ENCODE peak calls at places on chromosomes 2 and 18, in six cellular contexts. One of them, this sample, is unnamed.

GRCh38 chr2:18401471-18401870 is 159.0 kb downstream of the RDH14 start:
- DNase-seq in astrocyte: no peak
- DNase-seq in PC-3: no peak
- DNase-seq in A549: no peak
- DNase-seq in choroid plexus epithelial cell: no peak
- DNase-seq in HFFc6: no peak
- DNase-seq in this sample: no peak

GRCh38 chr2:99389371-99389770 is 52.2 kb downstream of the EIF5B start:
- DNase-seq in choroid plexus epithelial cell: peak; percentile 35
- DNase-seq in HFFc6: peak; percentile 65
- DNase-seq in PC-3: no peak
- DNase-seq in A549: no peak
- DNase-seq in astrocyte: peak; percentile 70
- DNase-seq in this sample: no peak

GRCh38 chr2:220891405-220891804 is 680.7 kb downstream of the EPHA4 start:
- DNase-seq in PC-3: peak; percentile 91
- DNase-seq in A549: peak; percentile 22
- DNase-seq in astrocyte: peak; percentile 94
- DNase-seq in HFFc6: peak; percentile 79
- DNase-seq in choroid plexus epithelial cell: peak; percentile 44
- DNase-seq in this sample: no peak

GRCh38 chr2:206993964-206994363 is 54.6 kb downstream of the CPO start:
- DNase-seq in A549: no peak
- DNase-seq in PC-3: no peak
- DNase-seq in astrocyte: peak; percentile 36
- DNase-seq in HFFc6: peak; percentile 32
- DNase-seq in choroid plexus epithelial cell: peak; percentile 60
- DNase-seq in this sample: no peak

GRCh38 chr2:189203177-189203799 is 23.7 kb upstream of the COL5A2 start:
- DNase-seq in PC-3: no peak
- DNase-seq in choroid plexus epithelial cell: no peak
- DNase-seq in astrocyte: no peak
- DNase-seq in A549: no peak
- DNase-seq in HFFc6: no peak
- DNase-seq in this sample: no peak

GRCh38 chr2:223837290-223838061 is at the start of gene AP1S3:
- DNase-seq in astrocyte: peak; percentile 30
- DNase-seq in choroid plexus epithelial cell: peak; percentile 53
- DNase-seq in A549: peak; percentile 87
- DNase-seq in PC-3: peak; percentile 84
- DNase-seq in HFFc6: peak; percentile 20
- DNase-seq in this sample: peak; percentile 28

GRCh38 chr2:100241236-100241635 is 81.1 kb downstream of the LONRF2 start:
- DNase-seq in choroid plexus epithelial cell: no peak
- DNase-seq in astrocyte: no peak
- DNase-seq in A549: no peak
- DNase-seq in HFFc6: no peak
- DNase-seq in PC-3: no peak
- DNase-seq in this sample: no peak

GRCh38 chr2:68318686-68319396 is 908 bp downstream of the CNRIP1 start:
- DNase-seq in HFFc6: peak; percentile 8
- DNase-seq in choroid plexus epithelial cell: peak; percentile 10
- DNase-seq in astrocyte: no peak
- DNase-seq in PC-3: no peak
- DNase-seq in A549: no peak
- DNase-seq in this sample: no peak

GRCh38 chr18:26059357-26059756 is 31.1 kb downstream of the SS18 start:
- DNase-seq in astrocyte: no peak
- DNase-seq in HFFc6: no peak
- DNase-seq in A549: no peak
- DNase-seq in PC-3: no peak
- DNase-seq in choroid plexus epithelial cell: no peak
- DNase-seq in this sample: no peak

GRCh38 chr2:172726172-172726735 is 9.4 kb upstream of the RAPGEF4 start:
- DNase-seq in astrocyte: peak; percentile 25
- DNase-seq in A549: no peak
- DNase-seq in PC-3: no peak
- DNase-seq in choroid plexus epithelial cell: peak; percentile 35
- DNase-seq in HFFc6: no peak
- DNase-seq in this sample: no peak

GRCh38 chr2:16336491-16336890 is 329.1 kb downstream of the CYRIA start:
- DNase-seq in A549: no peak
- DNase-seq in choroid plexus epithelial cell: no peak
- DNase-seq in HFFc6: no peak
- DNase-seq in astrocyte: no peak
- DNase-seq in PC-3: no peak
- DNase-seq in this sample: no peak

GRCh38 chr2:58925676-58926081 is 684.6 kb upstream of the FANCL start:
- DNase-seq in astrocyte: peak; percentile 58
- DNase-seq in PC-3: no peak
- DNase-seq in choroid plexus epithelial cell: peak; percentile 77
- DNase-seq in A549: no peak
- DNase-seq in HFFc6: peak; percentile 62
- DNase-seq in this sample: no peak

GRCh38 chr18:76489081-76489480 is 6.0 kb downstream of the ZNF516 start:
- DNase-seq in PC-3: no peak
- DNase-seq in A549: no peak
- DNase-seq in HFFc6: no peak
- DNase-seq in choroid plexus epithelial cell: no peak
- DNase-seq in astrocyte: peak; percentile 11
- DNase-seq in this sample: no peak

GRCh38 chr2:16791496-16791895 is 125.9 kb upstream of the CYRIA start:
- DNase-seq in choroid plexus epithelial cell: no peak
- DNase-seq in A549: no peak
- DNase-seq in HFFc6: no peak
- DNase-seq in PC-3: no peak
- DNase-seq in astrocyte: no peak
- DNase-seq in this sample: no peak

GRCh38 chr2:39479696-39480095 is 42.6 kb upstream of the MAP4K3 start:
- DNase-seq in A549: no peak
- DNase-seq in PC-3: no peak
- DNase-seq in choroid plexus epithelial cell: peak; percentile 43
- DNase-seq in astrocyte: no peak
- DNase-seq in HFFc6: no peak
- DNase-seq in this sample: no peak

GRCh38 chr2:181660181-181660580 is 3.3 kb upstream of the CERKL start:
- DNase-seq in A549: no peak
- DNase-seq in astrocyte: no peak
- DNase-seq in choroid plexus epithelial cell: no peak
- DNase-seq in HFFc6: no peak
- DNase-seq in PC-3: peak; percentile 4
- DNase-seq in this sample: no peak
- TF ChIP-seq CTCF in A549: no peak
- TF ChIP-seq CTCF in astrocyte: no peak
- TF ChIP-seq CTCF in choroid plexus epithelial cell: no peak
- TF ChIP-seq CTCF in HFFc6: no peak
- TF ChIP-seq CTCF in PC-3: no peak
- TF ChIP-seq CTCF in this sample: no peak

GRCh38 chr2:227671170-227671887 is 4.7 kb downstream of the SCYGR5 start:
- DNase-seq in HFFc6: no peak
- DNase-seq in A549: no peak
- DNase-seq in PC-3: no peak
- DNase-seq in astrocyte: no peak
- DNase-seq in choroid plexus epithelial cell: no peak
- DNase-seq in this sample: no peak

GRCh38 chr2:227677928-227678327 is 11.3 kb downstream of the SCYGR5 start:
- DNase-seq in choroid plexus epithelial cell: no peak
- DNase-seq in astrocyte: no peak
- DNase-seq in PC-3: peak; percentile 35
- DNase-seq in HFFc6: no peak
- DNase-seq in A549: no peak
- DNase-seq in this sample: no peak

DNA sequence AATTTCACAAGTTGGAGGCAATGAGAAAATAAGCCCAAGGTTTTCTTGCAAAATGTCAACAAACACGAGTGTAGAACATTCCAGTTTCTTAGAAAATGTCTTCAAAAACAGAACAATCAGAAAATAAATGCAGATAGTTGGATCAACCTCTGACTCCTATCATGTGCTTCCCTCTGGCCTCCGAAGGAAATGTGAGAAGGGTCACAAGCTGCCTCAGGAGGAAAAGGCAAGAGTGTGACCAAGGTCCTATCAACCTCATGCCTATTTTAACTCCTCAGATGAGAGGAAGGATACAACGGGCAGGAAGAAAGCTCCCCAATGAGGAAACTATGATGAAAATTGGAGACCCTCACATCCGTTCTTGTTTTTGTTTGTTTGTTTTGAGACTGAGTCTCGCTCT is 7.9 kb downstream of the SCYGR5 start:
- DNase-seq in HFFc6: no peak
- DNase-seq in choroid plexus epithelial cell: peak; percentile 15
- DNase-seq in A549: no peak
- DNase-seq in PC-3: no peak
- DNase-seq in astrocyte: no peak
- DNase-seq in this sample: no peak
- TF ChIP-seq CTCF in HFFc6: no peak
- TF ChIP-seq CTCF in choroid plexus epithelial cell: no peak
- TF ChIP-seq CTCF in A549: no peak
- TF ChIP-seq CTCF in PC-3: no peak
- TF ChIP-seq CTCF in astrocyte: no peak
- TF ChIP-seq CTCF in this sample: no peak

GRCh38 chr2:218277921-218278320 is 7.6 kb downstream of the PNKD start:
- DNase-seq in PC-3: no peak
- DNase-seq in HFFc6: no peak
- DNase-seq in choroid plexus epithelial cell: no peak
- DNase-seq in astrocyte: no peak
- DNase-seq in A549: no peak
- DNase-seq in this sample: no peak

GRCh38 chr2:218278531-218279360 is 8.4 kb downstream of the PNKD start:
- DNase-seq in A549: no peak
- DNase-seq in astrocyte: no peak
- DNase-seq in PC-3: no peak
- DNase-seq in choroid plexus epithelial cell: no peak
- DNase-seq in HFFc6: no peak
- DNase-seq in this sample: no peak

GRCh38 chr2:218274586-218274985 is 4.3 kb downstream of the PNKD start:
- DNase-seq in HFFc6: no peak
- DNase-seq in PC-3: no peak
- DNase-seq in astrocyte: no peak
- DNase-seq in choroid plexus epithelial cell: no peak
- DNase-seq in A549: no peak
- DNase-seq in this sample: no peak

GRCh38 chr2:218275368-218276072 is 5.2 kb downstream of the PNKD start:
- DNase-seq in HFFc6: no peak
- DNase-seq in astrocyte: no peak
- DNase-seq in A549: no peak
- DNase-seq in choroid plexus epithelial cell: no peak
- DNase-seq in PC-3: no peak
- DNase-seq in this sample: no peak

GRCh38 chr2:218276986-218277755 is 6.9 kb downstream of the PNKD start:
- DNase-seq in A549: no peak
- DNase-seq in HFFc6: no peak
- DNase-seq in choroid plexus epithelial cell: no peak
- DNase-seq in astrocyte: no peak
- DNase-seq in PC-3: peak; percentile 38
- DNase-seq in this sample: no peak
- TF ChIP-seq CTCF in A549: peak; percentile 12
- TF ChIP-seq CTCF in HFFc6: peak; percentile 25
- TF ChIP-seq CTCF in choroid plexus epithelial cell: peak; percentile 18
- TF ChIP-seq CTCF in astrocyte: no peak
- TF ChIP-seq CTCF in PC-3: peak; percentile 54
- TF ChIP-seq CTCF in this sample: no peak

DNA sequence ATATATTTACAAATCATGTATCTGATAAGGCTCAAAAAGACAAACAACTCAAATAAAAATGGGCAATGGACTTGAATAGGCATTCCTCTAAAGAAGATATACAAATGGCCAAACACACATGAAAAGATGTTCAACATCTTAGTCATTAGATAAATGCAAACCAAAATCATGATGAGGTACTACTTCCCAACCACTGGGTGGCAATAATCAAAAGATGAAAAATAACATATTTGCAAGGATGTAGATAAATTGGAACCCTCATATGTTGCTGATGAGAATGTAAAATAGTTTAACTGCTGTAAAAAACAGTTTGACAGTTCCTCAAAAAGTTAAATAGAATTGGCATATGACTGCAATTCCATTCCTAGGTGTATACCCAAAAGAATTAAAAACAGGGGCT is 132.3 kb downstream of the TTC32 start:
- DNase-seq in HFFc6: peak; percentile 29
- DNase-seq in choroid plexus epithelial cell: peak; percentile 64
- DNase-seq in A549: no peak
- DNase-seq in astrocyte: no peak
- DNase-seq in PC-3: peak; percentile 55
- DNase-seq in this sample: no peak
- TF ChIP-seq CTCF in HFFc6: peak; percentile 74
- TF ChIP-seq CTCF in choroid plexus epithelial cell: peak; percentile 47
- TF ChIP-seq CTCF in A549: peak; percentile 44
- TF ChIP-seq CTCF in astrocyte: no peak
- TF ChIP-seq CTCF in PC-3: peak; percentile 64
- TF ChIP-seq CTCF in this sample: no peak

GRCh38 chr2:151947524-151948165 is 119.4 kb upstream of the ARL5A start:
- DNase-seq in HFFc6: no peak
- DNase-seq in A549: no peak
- DNase-seq in PC-3: peak; percentile 25
- DNase-seq in astrocyte: peak; percentile 35
- DNase-seq in choroid plexus epithelial cell: peak; percentile 2
- DNase-seq in this sample: no peak
- TF ChIP-seq CTCF in HFFc6: peak; percentile 34
- TF ChIP-seq CTCF in A549: no peak
- TF ChIP-seq CTCF in PC-3: peak; percentile 17
- TF ChIP-seq CTCF in astrocyte: no peak
- TF ChIP-seq CTCF in choroid plexus epithelial cell: no peak
- TF ChIP-seq CTCF in this sample: no peak

GRCh38 chr2:51335072-51336058 is 303.4 kb upstream of the NRXN1 start:
- DNase-seq in A549: no peak
- DNase-seq in astrocyte: no peak
- DNase-seq in choroid plexus epithelial cell: no peak
- DNase-seq in HFFc6: no peak
- DNase-seq in PC-3: peak; percentile 10
- DNase-seq in this sample: no peak
- TF ChIP-seq CTCF in A549: no peak
- TF ChIP-seq CTCF in astrocyte: no peak
- TF ChIP-seq CTCF in choroid plexus epithelial cell: peak; percentile 5
- TF ChIP-seq CTCF in HFFc6: no peak
- TF ChIP-seq CTCF in PC-3: peak; percentile 37
- TF ChIP-seq CTCF in this sample: no peak

GRCh38 chr2:35790292-35790691 is 565.3 kb upstream of the CRIM1 start:
- DNase-seq in A549: no peak
- DNase-seq in astrocyte: no peak
- DNase-seq in HFFc6: no peak
- DNase-seq in choroid plexus epithelial cell: no peak
- DNase-seq in PC-3: no peak
- DNase-seq in this sample: no peak

GRCh38 chr2:35784777-35785176 is 570.8 kb upstream of the CRIM1 start:
- DNase-seq in astrocyte: no peak
- DNase-seq in HFFc6: no peak
- DNase-seq in A549: no peak
- DNase-seq in PC-3: no peak
- DNase-seq in choroid plexus epithelial cell: no peak
- DNase-seq in this sample: no peak

GRCh38 chr2:35785564-35785963 is 570.0 kb upstream of the CRIM1 start:
- DNase-seq in HFFc6: no peak
- DNase-seq in A549: no peak
- DNase-seq in PC-3: no peak
- DNase-seq in astrocyte: no peak
- DNase-seq in choroid plexus epithelial cell: no peak
- DNase-seq in this sample: no peak

GRCh38 chr2:35788543-35788942 is 567.0 kb upstream of the CRIM1 start:
- DNase-seq in HFFc6: no peak
- DNase-seq in PC-3: no peak
- DNase-seq in A549: no peak
- DNase-seq in astrocyte: no peak
- DNase-seq in choroid plexus epithelial cell: no peak
- DNase-seq in this sample: no peak

GRCh38 chr2:35787302-35788031 is 568.1 kb upstream of the CRIM1 start:
- DNase-seq in HFFc6: no peak
- DNase-seq in choroid plexus epithelial cell: no peak
- DNase-seq in A549: no peak
- DNase-seq in PC-3: peak; percentile 6
- DNase-seq in astrocyte: no peak
- DNase-seq in this sample: no peak
- TF ChIP-seq CTCF in HFFc6: no peak
- TF ChIP-seq CTCF in choroid plexus epithelial cell: no peak
- TF ChIP-seq CTCF in A549: no peak
- TF ChIP-seq CTCF in PC-3: no peak
- TF ChIP-seq CTCF in astrocyte: no peak
- TF ChIP-seq CTCF in this sample: no peak

This sample was measured in omental fat pad.